ENCODE peak calls at places on chromosome X, in seven cellular contexts. V is ovary, G is neuronal stem cell, X is psoas muscle, W is right lobe of liver, H is adrenal gland, Y is endothelial cell of umbilical vein. Z is an unnamed sample. For H3K36me3 and H3K27me3, the result is how much of the 10 kb centered on the place peaks cover.

GRCh38 chrX:18582910-18583493 is 88.9 kb downstream of the RS1 start:
- DNase-seq in V (no peak), W (no peak), Y (peak), H (no peak), X (no peak), G (no peak), Z (no peak)

GRCh38 chrX:34578237-34578636 is 78.8 kb downstream of the TMEM47 start:
- DNase-seq in Y (peak), X (no peak), V (no peak), H (peak), G (peak), W (no peak), Z (no peak)

GRCh38 chrX:39052751-39053150 is 251.5 kb downstream of the MID1IP1 start:
- DNase-seq in G (no peak), H (no peak), W (no peak), X (no peak), V (no peak), Y (no peak), Z (no peak)

GRCh38 chrX:57929373-57929772 is 19.1 kb upstream of the ZXDA start:
- DNase-seq in G (no peak), W (no peak), V (no peak), H (no peak), Y (peak), X (no peak), Z (peak)

GRCh38 chrX:9526965-9527364 is 62.1 kb downstream of the TBL1X start:
- DNase-seq in X (no peak), Y (no peak), V (no peak), G (no peak), W (no peak), H (no peak), Z (no peak)

GRCh38 chrX:45714864-45715263 is 514.2 kb upstream of the DIPK2B start:
- DNase-seq in V (no peak), H (no peak), G (no peak), X (no peak), W (no peak), Y (peak), Z (no peak)

GRCh38 chrX:12954981-12955380 is 19.9 kb upstream of the TMSB4X start:
- DNase-seq in W (no peak), G (no peak), X (no peak), H (no peak), V (no peak), Y (no peak), Z (no peak)

GRCh38 chrX:33045882-33046281 is 165.5 kb downstream of the DMD start:
- DNase-seq in V (no peak), W (no peak), Y (no peak), G (no peak), H (no peak), X (no peak), Z (no peak)

GRCh38 chrX:1534321-1535168 is 2.4 kb downstream of the P2RY8 start:
- DNase-seq in Y (no peak), H (no peak), W (peak), V (no peak), X (no peak), G (no peak), Z (peak)

DNA sequence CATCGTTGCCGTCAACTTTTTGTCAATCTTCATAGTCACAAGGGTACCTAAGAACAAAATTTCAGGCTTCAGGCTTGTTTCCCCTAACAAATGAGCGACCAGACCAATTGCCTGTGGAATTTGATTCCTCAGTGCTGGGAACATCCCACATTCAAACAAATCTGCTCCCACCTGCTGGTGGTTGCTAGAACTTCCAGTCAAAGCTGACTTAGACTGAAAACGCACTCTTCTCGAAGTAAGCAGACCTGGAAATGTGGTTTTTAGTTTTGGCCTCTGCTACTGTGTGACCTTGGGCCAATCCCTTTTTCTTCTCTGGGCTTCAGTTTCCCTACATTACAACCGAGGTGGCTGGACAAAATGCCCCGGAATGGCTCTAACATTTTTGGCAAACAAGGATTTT is 1.8 kb upstream of the GABRQ start:
- DNase-seq in V (no peak), W (peak), H (peak), Y (peak), G (peak), X (no peak), Z (peak)
- H3K4me3 ChIP-seq in V (no peak), W (no peak), H (no peak), Y (no peak), G (no peak), X (no peak), Z (no peak)

GRCh38 chrX:47879447-47879846 is 42.7 kb downstream of the ZNF81 start:
- DNase-seq in G (no peak), H (no peak), Y (no peak), V (no peak), X (no peak), W (no peak), Z (no peak)
- H3K36me3 ChIP-seq in G (under half), H (under half), Y (under half), V (under half), X (under half), W (under half), Z (under half)

DNA sequence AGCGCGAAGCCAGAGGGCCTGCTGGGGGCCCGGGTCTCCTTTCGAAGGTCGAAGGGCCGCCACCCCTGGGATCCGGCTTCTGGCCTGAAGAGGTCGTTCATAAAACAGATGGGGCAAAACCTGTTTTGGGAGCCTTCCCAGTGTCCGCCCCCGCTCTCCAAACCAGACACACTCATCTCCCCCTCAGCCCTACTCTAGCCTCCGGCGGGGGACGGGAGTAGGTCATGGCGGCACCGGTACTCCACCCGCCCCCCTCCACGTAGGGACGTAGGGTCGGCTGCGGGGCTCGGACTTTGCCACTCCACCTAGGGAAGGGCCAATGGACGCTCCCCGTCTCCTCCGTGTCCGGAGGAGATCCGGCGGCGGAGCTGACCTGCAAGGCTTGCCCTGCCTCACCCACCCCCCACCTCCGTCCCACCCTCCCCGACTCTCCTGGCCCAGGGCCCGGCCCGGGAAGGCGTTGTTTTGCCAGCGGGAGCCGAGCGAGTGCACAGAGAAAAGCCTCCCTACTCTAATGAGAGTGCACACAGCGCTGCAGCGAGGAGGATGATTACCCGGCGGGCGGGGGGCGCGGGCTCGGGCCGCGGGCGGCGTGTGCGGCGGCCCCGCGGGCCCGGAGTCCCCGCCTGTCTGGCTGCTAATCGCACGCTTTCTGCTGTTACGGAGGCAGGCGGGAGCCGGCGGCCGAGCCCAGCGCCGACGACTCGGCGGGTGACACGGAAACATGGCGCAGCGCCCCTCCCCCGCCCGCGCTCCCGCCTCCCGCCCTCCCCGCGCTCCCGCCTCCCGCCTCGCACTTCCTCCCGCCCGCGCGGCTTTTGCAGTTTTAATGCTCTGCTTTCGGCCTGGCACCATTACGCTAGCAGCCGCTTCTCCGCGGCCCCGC is 8.3 kb upstream of the BCOR start:
- DNase-seq in H (peak), Y (peak), V (peak), X (peak), W (peak), G (no peak), Z (peak)
- H3K27me3 ChIP-seq in H (half or more), Y (under half), V (under half), X (under half), W (under half), G (under half), Z (half or more)

DNA sequence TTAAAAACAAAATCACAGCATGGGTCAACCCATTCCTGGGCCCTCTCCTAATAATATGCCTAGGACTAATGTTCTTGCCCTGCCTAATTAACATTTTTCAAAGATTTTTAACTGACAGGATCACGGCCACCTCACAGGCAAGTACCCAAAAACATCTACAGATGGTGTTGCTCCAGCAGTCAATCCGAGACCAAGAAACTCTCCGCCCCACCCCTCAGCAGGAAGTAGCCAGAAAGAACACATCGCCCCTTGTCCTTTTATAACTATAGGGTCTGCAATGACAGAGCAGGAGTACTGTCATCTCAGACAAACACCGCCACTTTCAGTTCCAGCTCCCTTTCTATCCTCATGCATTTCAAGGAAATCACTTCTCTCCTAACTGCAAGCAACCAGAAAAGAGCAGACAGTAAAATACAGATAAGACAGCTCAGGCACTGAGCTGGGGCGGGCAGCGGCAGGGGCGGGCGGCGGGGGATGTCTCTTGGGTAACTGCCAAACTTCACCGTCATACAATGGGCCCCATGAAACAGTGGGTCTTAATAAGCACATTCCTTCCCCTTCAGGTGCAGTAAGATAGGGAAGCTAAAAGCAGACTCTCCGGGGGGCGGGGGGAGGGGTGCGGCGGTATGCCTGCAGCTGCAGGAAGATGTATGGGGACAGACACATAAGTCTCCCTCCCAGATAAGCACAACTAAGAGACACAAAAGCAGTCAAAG is 67.4 kb downstream of the ZNF182 start:
- DNase-seq in G (no peak), Y (no peak), W (no peak), H (no peak), X (no peak), V (no peak), Z (peak)
- H3K4me3 ChIP-seq in G (no peak), Y (no peak), W (no peak), H (no peak), X (no peak), V (no peak), Z (no peak)

DNA sequence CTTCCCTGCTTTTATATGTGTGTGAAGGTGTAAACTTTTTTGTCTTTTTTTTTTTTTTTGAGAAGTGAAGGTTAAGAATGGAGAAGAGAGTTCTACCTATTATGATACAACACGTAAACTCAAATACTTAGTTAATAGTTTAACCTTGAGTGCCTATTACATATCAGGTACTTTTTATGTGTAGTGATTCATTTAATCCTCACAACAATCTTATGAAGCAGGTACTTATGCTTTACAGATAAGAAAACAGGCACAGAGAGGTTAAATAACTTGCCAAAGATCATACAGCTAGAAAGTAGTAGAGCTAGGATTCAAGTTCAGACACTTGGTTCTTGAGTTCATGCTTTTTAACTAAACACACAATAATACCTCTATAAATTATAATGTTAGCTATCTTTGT is 107.4 kb downstream of the THOC2 start:
- DNase-seq in G (no peak), Y (no peak), H (no peak), X (no peak), W (no peak), V (no peak), Z (no peak)
- H3K36me3 ChIP-seq in G (half or more), Y (under half), H (under half), X (half or more), W (under half), V (under half), Z (under half)

GRCh38 chrX:41750720-41751119 is 26.7 kb downstream of the GPR82 start:
- DNase-seq in X (no peak), Y (no peak), W (no peak), V (no peak), H (no peak), G (no peak), Z (no peak)
- H3K27me3 ChIP-seq in X (under half), Y (under half), W (under half), V (under half), H (under half), G (under half), Z (under half)

GRCh38 chrX:7486502-7486901 is 338.5 kb upstream of the PUDP start:
- DNase-seq in X (no peak), W (no peak), V (no peak), H (no peak), Y (no peak), G (no peak), Z (no peak)

GRCh38 chrX:7485041-7485440 is 337.1 kb upstream of the PUDP start:
- DNase-seq in H (no peak), Y (no peak), X (no peak), G (no peak), V (no peak), W (no peak), Z (no peak)

DNA sequence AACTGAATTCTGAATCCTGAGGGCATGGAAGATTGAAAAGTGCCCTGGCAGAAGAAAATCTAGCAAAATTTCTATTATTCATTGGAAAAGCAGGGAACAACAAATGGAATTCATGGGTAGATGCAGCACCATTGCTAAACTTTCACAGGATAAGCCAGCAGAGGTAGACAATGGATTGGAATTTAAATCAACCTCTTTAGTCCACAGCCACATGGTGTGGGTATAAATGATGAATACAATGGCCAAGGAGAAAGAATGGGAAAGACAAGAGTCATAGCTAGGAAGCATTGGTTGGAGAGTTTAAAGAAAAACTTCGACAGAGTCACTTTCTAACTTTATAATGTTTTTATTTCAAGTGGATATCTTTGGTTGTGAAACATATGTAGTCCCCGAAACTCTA is 332.8 kb upstream of the PUDP start:
- DNase-seq in G (no peak), V (no peak), Y (no peak), X (no peak), H (no peak), W (no peak), Z (no peak)
- H3K4me3 ChIP-seq in G (no peak), V (no peak), Y (no peak), X (no peak), H (no peak), W (no peak), Z (no peak)

GRCh38 chrX:135985123-135985973 is at the start of gene SLC9A6:
- DNase-seq in V (peak), Y (peak), H (peak), X (peak), W (peak), G (peak), Z (peak)
- H3K36me3 ChIP-seq in V (under half), Y (under half), H (under half), X (under half), W (under half), G (under half), Z (under half)

GRCh38 chrX:23341452-23341851 is 6.8 kb downstream of the PTCHD1 start:
- DNase-seq in G (no peak), V (no peak), W (no peak), H (peak), Y (no peak), X (no peak), Z (peak)
- H3K27me3 ChIP-seq in G (under half), V (under half), W (under half), H (under half), Y (under half), X (under half), Z (under half)

GRCh38 chrX:149830192-149830873 is 48.6 kb downstream of the MAGEA9 start:
- DNase-seq in H (no peak), W (no peak), Y (peak), X (no peak), V (no peak), G (peak), Z (peak)
- H3K4me3 ChIP-seq in H (no peak), W (no peak), Y (no peak), X (peak), V (peak), G (no peak), Z (peak)